ENCODE peak calls at places on chromosome 1, in six cellular contexts. D is ecto neural progenitor cell; Q is GM12878; S is right cardiac atrium; C is body of pancreas; O is activated CD4-positive, alpha-beta T cell treated with anti-CD3 and anti-CD28 coated beads, Interleukin-2, amount 50 U/mL, for 1 hour. H is an unnamed sample.

GRCh38 chr1:118204648-118205047 is 19.6 kb upstream of the SPAG17 start:
- DNase-seq in O (no peak), S (no peak), C (no peak), Q (no peak), D (no peak), H (peak)

GRCh38 chr1:100394286-100394685 is 42.0 kb downstream of the CDC14A start:
- DNase-seq in Q (no peak), O (no peak), D (no peak), S (no peak), C (no peak), H (no peak)

GRCh38 chr1:202045699-202046098 is 35.3 kb downstream of the ELF3 start:
- DNase-seq in O (no peak), C (no peak), Q (no peak), D (no peak), S (no peak), H (no peak)

GRCh38 chr1:208235356-208235982 is 8.7 kb downstream of the PLXNA2 start:
- DNase-seq in O (no peak), D (no peak), S (no peak), Q (no peak), C (no peak), H (no peak)

GRCh38 chr1:195238313-195238712 is 1369.9 kb downstream of the KCNT2 start:
- DNase-seq in Q (no peak), C (no peak), O (no peak), D (no peak), S (no peak), H (no peak)

GRCh38 chr1:20588634-20589225 is at the start of gene CDA:
- DNase-seq in Q (no peak), C (no peak), O (no peak), D (no peak), S (peak), H (no peak)

GRCh38 chr1:101769520-101769919 is 227.2 kb downstream of the OLFM3 start:
- DNase-seq in O (no peak), Q (no peak), C (no peak), S (no peak), D (no peak), H (peak)

GRCh38 chr1:186494832-186495271 is 33.9 kb upstream of the PDC start:
- DNase-seq in S (no peak), Q (no peak), D (no peak), O (no peak), C (no peak), H (no peak)

GRCh38 chr1:81170721-81171120 is 630.0 kb upstream of the ADGRL2 start:
- DNase-seq in C (no peak), S (no peak), D (no peak), O (no peak), Q (no peak), H (no peak)

GRCh38 chr1:111553199-111553598 is 49.8 kb upstream of the ADORA3 start:
- DNase-seq in S (no peak), Q (no peak), D (no peak), C (no peak), O (no peak), H (no peak)

GRCh38 chr1:166947398-166948043 is 27.8 kb downstream of the ILDR2 start:
- DNase-seq in Q (no peak), C (peak), S (peak), D (peak), O (no peak), H (peak)